ENCODE peak calls at places on chromosomes 12 and 14, in eight cellular contexts. One of them, this sample, is unnamed.

GRCh38 chr12:110744697-110745264 is 2.1 kb upstream of the PPP1CC start:
- DNase-seq in thoracic aorta: no peak
- DNase-seq in fibroblast of the aortic adventitia: no peak
- DNase-seq in OCI-LY7: no peak
- DNase-seq in mucosa of descending colon: peak; percentile 69
- DNase-seq in dorsolateral prefrontal cortex: no peak
- DNase-seq in sigmoid colon: no peak
- DNase-seq in HCT116: no peak
- DNase-seq in this sample: no peak

GRCh38 chr12:3655331-3655900 is 97.5 kb downstream of the CRACR2A start:
- DNase-seq in thoracic aorta: no peak
- DNase-seq in OCI-LY7: peak; percentile 10
- DNase-seq in dorsolateral prefrontal cortex: no peak
- DNase-seq in HCT116: no peak
- DNase-seq in sigmoid colon: no peak
- DNase-seq in mucosa of descending colon: no peak
- DNase-seq in fibroblast of the aortic adventitia: peak; percentile 11
- DNase-seq in this sample: no peak

GRCh38 chr12:75750950-75751349 is 239.5 kb upstream of the KRR1 start:
- DNase-seq in fibroblast of the aortic adventitia: peak; percentile 97
- DNase-seq in HCT116: no peak
- DNase-seq in dorsolateral prefrontal cortex: no peak
- DNase-seq in mucosa of descending colon: no peak
- DNase-seq in sigmoid colon: no peak
- DNase-seq in OCI-LY7: no peak
- DNase-seq in thoracic aorta: no peak
- DNase-seq in this sample: no peak

GRCh38 chr14:23704890-23705289 is 68.7 kb downstream of the DHRS2 start:
- DNase-seq in mucosa of descending colon: no peak
- DNase-seq in OCI-LY7: peak; percentile 58
- DNase-seq in sigmoid colon: no peak
- DNase-seq in dorsolateral prefrontal cortex: no peak
- DNase-seq in thoracic aorta: no peak
- DNase-seq in HCT116: peak; percentile 16
- DNase-seq in fibroblast of the aortic adventitia: no peak
- DNase-seq in this sample: no peak

GRCh38 chr14:104882325-104882973 is 17.4 kb downstream of the CEP170B start:
- DNase-seq in thoracic aorta: no peak
- DNase-seq in dorsolateral prefrontal cortex: no peak
- DNase-seq in fibroblast of the aortic adventitia: no peak
- DNase-seq in sigmoid colon: no peak
- DNase-seq in mucosa of descending colon: peak; percentile 78
- DNase-seq in OCI-LY7: peak; percentile 23
- DNase-seq in HCT116: peak; percentile 36
- DNase-seq in this sample: peak; percentile 79

GRCh38 chr14:51357250-51357649 is 117.2 kb downstream of the TMX1 start:
- DNase-seq in OCI-LY7: no peak
- DNase-seq in fibroblast of the aortic adventitia: no peak
- DNase-seq in HCT116: no peak
- DNase-seq in thoracic aorta: no peak
- DNase-seq in sigmoid colon: no peak
- DNase-seq in mucosa of descending colon: no peak
- DNase-seq in dorsolateral prefrontal cortex: no peak
- DNase-seq in this sample: no peak

GRCh38 chr14:105316968-105317498 is 2.5 kb downstream of the PACS2 start:
- DNase-seq in sigmoid colon: no peak
- DNase-seq in dorsolateral prefrontal cortex: no peak
- DNase-seq in mucosa of descending colon: no peak
- DNase-seq in thoracic aorta: no peak
- DNase-seq in HCT116: no peak
- DNase-seq in fibroblast of the aortic adventitia: peak; percentile 18
- DNase-seq in OCI-LY7: no peak
- DNase-seq in this sample: no peak

GRCh38 chr14:20797159-20797558 is 5.5 kb downstream of the RNASE1 start:
- DNase-seq in thoracic aorta: no peak
- DNase-seq in fibroblast of the aortic adventitia: no peak
- DNase-seq in sigmoid colon: no peak
- DNase-seq in mucosa of descending colon: no peak
- DNase-seq in OCI-LY7: no peak
- DNase-seq in HCT116: no peak
- DNase-seq in dorsolateral prefrontal cortex: no peak
- DNase-seq in this sample: no peak

GRCh38 chr12:82608706-82609105 is 78.0 kb upstream of the TMTC2 start:
- DNase-seq in thoracic aorta: no peak
- DNase-seq in fibroblast of the aortic adventitia: peak; percentile 13
- DNase-seq in HCT116: no peak
- DNase-seq in mucosa of descending colon: no peak
- DNase-seq in OCI-LY7: no peak
- DNase-seq in dorsolateral prefrontal cortex: no peak
- DNase-seq in sigmoid colon: no peak
- DNase-seq in this sample: no peak

GRCh38 chr12:95413576-95413975 is 60.4 kb upstream of the METAP2 start:
- DNase-seq in thoracic aorta: no peak
- DNase-seq in fibroblast of the aortic adventitia: peak; percentile 48
- DNase-seq in sigmoid colon: no peak
- DNase-seq in OCI-LY7: no peak
- DNase-seq in dorsolateral prefrontal cortex: no peak
- DNase-seq in HCT116: no peak
- DNase-seq in mucosa of descending colon: no peak
- DNase-seq in this sample: no peak

GRCh38 chr12:109440851-109441490 is 36.1 kb downstream of the KCTD10 start:
- DNase-seq in thoracic aorta: no peak
- DNase-seq in mucosa of descending colon: no peak
- DNase-seq in fibroblast of the aortic adventitia: peak; percentile 34
- DNase-seq in dorsolateral prefrontal cortex: no peak
- DNase-seq in OCI-LY7: no peak
- DNase-seq in HCT116: no peak
- DNase-seq in sigmoid colon: no peak
- DNase-seq in this sample: no peak

GRCh38 chr14:21965042-21965441 is 291.4 kb upstream of the OR4E1 start:
- DNase-seq in OCI-LY7: peak; percentile 4
- DNase-seq in HCT116: no peak
- DNase-seq in dorsolateral prefrontal cortex: no peak
- DNase-seq in sigmoid colon: no peak
- DNase-seq in fibroblast of the aortic adventitia: no peak
- DNase-seq in thoracic aorta: no peak
- DNase-seq in mucosa of descending colon: peak; percentile 36
- DNase-seq in this sample: no peak

GRCh38 chr12:91567100-91567485 is 384.5 kb upstream of the DCN start:
- DNase-seq in mucosa of descending colon: no peak
- DNase-seq in dorsolateral prefrontal cortex: no peak
- DNase-seq in thoracic aorta: no peak
- DNase-seq in HCT116: no peak
- DNase-seq in fibroblast of the aortic adventitia: no peak
- DNase-seq in OCI-LY7: no peak
- DNase-seq in sigmoid colon: no peak
- DNase-seq in this sample: no peak

GRCh38 chr12:69415471-69416275 is 54.5 kb upstream of the FRS2 start:
- DNase-seq in OCI-LY7: peak; percentile 48
- DNase-seq in mucosa of descending colon: no peak
- DNase-seq in thoracic aorta: no peak
- DNase-seq in HCT116: peak; percentile 13
- DNase-seq in dorsolateral prefrontal cortex: peak; percentile 45
- DNase-seq in sigmoid colon: peak; percentile 70
- DNase-seq in fibroblast of the aortic adventitia: peak; percentile 97
- DNase-seq in this sample: no peak

DNA sequence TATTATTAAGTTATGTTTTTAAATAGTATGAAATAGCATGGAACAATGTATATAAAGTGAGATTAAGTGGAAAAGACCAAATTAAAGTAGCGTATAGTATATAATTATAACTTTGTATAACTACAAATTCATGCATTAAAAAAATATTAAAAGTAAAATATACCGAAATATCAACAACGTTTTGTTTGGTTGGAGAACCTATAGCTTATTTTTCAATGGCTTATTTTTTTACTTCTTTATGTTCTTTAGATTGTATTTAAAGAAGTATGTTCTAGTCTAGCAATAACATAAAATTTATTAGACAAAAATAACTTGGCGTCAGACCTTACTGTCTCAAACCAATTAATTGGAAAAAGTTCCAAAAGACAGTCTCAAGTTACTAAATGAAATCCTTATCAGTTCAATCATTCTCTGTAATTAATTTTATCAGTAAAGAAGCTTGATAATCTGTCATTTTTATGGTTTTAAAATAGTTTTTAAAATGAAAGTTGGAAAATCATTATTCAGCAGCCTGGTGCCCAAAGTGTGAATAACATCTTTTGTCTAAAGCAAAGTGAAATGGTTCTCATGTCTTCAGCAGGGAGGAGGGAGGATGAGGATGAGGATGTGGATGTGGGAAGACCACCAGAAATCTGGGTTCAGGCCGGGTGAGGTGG is 46.7 kb downstream of the IRAK3 start:
- DNase-seq in mucosa of descending colon: no peak
- DNase-seq in dorsolateral prefrontal cortex: no peak
- DNase-seq in HCT116: no peak
- DNase-seq in sigmoid colon: no peak
- DNase-seq in thoracic aorta: no peak
- DNase-seq in fibroblast of the aortic adventitia: peak; percentile 28
- DNase-seq in OCI-LY7: peak; percentile 38
- DNase-seq in this sample: no peak
- TF ChIP-seq CTCF in mucosa of descending colon: no peak
- TF ChIP-seq CTCF in dorsolateral prefrontal cortex: no peak
- TF ChIP-seq CTCF in HCT116: no peak
- TF ChIP-seq CTCF in sigmoid colon: no peak
- TF ChIP-seq CTCF in thoracic aorta: no peak
- TF ChIP-seq CTCF in fibroblast of the aortic adventitia: peak; percentile 40
- TF ChIP-seq CTCF in OCI-LY7: peak; percentile 37
- TF ChIP-seq CTCF in this sample: no peak

DNA sequence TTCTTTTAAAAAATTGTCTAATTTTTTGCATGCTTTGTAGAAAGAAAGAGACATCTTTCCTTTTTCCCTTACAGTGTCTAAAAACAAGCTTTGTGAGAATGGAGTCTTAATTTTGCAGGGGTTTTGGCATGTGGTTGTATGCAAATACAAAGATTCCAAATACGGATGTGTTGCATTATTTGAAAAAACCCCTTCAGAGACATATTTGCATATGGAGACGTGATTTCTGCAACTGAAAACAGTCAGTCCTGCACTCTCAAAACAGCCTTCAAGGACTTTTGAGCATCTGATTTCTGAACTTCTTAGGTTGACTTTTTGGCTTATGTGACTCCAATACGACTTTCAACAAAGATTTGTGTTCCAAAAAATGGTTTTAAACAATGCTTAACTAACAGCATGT is 7.8 kb downstream of the IRAK3 start:
- DNase-seq in mucosa of descending colon: no peak
- DNase-seq in thoracic aorta: no peak
- DNase-seq in fibroblast of the aortic adventitia: peak; percentile 30
- DNase-seq in dorsolateral prefrontal cortex: no peak
- DNase-seq in sigmoid colon: no peak
- DNase-seq in OCI-LY7: peak; percentile 74
- DNase-seq in HCT116: no peak
- DNase-seq in this sample: no peak
- TF ChIP-seq CTCF in mucosa of descending colon: no peak
- TF ChIP-seq CTCF in thoracic aorta: no peak
- TF ChIP-seq CTCF in fibroblast of the aortic adventitia: no peak
- TF ChIP-seq CTCF in dorsolateral prefrontal cortex: no peak
- TF ChIP-seq CTCF in sigmoid colon: no peak
- TF ChIP-seq CTCF in OCI-LY7: no peak
- TF ChIP-seq CTCF in HCT116: no peak
- TF ChIP-seq CTCF in this sample: no peak

GRCh38 chr12:43501705-43502104 is 50.3 kb downstream of the ADAMTS20 start:
- DNase-seq in mucosa of descending colon: no peak
- DNase-seq in thoracic aorta: no peak
- DNase-seq in HCT116: peak; percentile 36
- DNase-seq in OCI-LY7: peak; percentile 10
- DNase-seq in fibroblast of the aortic adventitia: peak; percentile 53
- DNase-seq in dorsolateral prefrontal cortex: no peak
- DNase-seq in sigmoid colon: no peak
- DNase-seq in this sample: no peak
- TF ChIP-seq CTCF in mucosa of descending colon: no peak
- TF ChIP-seq CTCF in thoracic aorta: no peak
- TF ChIP-seq CTCF in HCT116: peak; percentile 61
- TF ChIP-seq CTCF in OCI-LY7: peak; percentile 74
- TF ChIP-seq CTCF in fibroblast of the aortic adventitia: peak; percentile 63
- TF ChIP-seq CTCF in dorsolateral prefrontal cortex: peak; percentile 24
- TF ChIP-seq CTCF in sigmoid colon: no peak
- TF ChIP-seq CTCF in this sample: peak; percentile 81

GRCh38 chr14:33291529-33292104 is 352.9 kb downstream of the NPAS3 start:
- DNase-seq in HCT116: no peak
- DNase-seq in fibroblast of the aortic adventitia: no peak
- DNase-seq in dorsolateral prefrontal cortex: no peak
- DNase-seq in mucosa of descending colon: no peak
- DNase-seq in thoracic aorta: no peak
- DNase-seq in OCI-LY7: no peak
- DNase-seq in sigmoid colon: no peak
- DNase-seq in this sample: no peak

GRCh38 chr14:33294419-33294818 is 355.7 kb downstream of the NPAS3 start:
- DNase-seq in dorsolateral prefrontal cortex: no peak
- DNase-seq in fibroblast of the aortic adventitia: no peak
- DNase-seq in thoracic aorta: no peak
- DNase-seq in OCI-LY7: no peak
- DNase-seq in sigmoid colon: no peak
- DNase-seq in HCT116: no peak
- DNase-seq in mucosa of descending colon: no peak
- DNase-seq in this sample: no peak

GRCh38 chr14:33297565-33297964 is 358.9 kb downstream of the NPAS3 start:
- DNase-seq in mucosa of descending colon: no peak
- DNase-seq in HCT116: no peak
- DNase-seq in sigmoid colon: no peak
- DNase-seq in thoracic aorta: no peak
- DNase-seq in fibroblast of the aortic adventitia: no peak
- DNase-seq in dorsolateral prefrontal cortex: no peak
- DNase-seq in OCI-LY7: no peak
- DNase-seq in this sample: no peak
- TF ChIP-seq CTCF in mucosa of descending colon: no peak
- TF ChIP-seq CTCF in HCT116: no peak
- TF ChIP-seq CTCF in sigmoid colon: no peak
- TF ChIP-seq CTCF in thoracic aorta: no peak
- TF ChIP-seq CTCF in fibroblast of the aortic adventitia: no peak
- TF ChIP-seq CTCF in dorsolateral prefrontal cortex: no peak
- TF ChIP-seq CTCF in OCI-LY7: no peak
- TF ChIP-seq CTCF in this sample: no peak

DNA sequence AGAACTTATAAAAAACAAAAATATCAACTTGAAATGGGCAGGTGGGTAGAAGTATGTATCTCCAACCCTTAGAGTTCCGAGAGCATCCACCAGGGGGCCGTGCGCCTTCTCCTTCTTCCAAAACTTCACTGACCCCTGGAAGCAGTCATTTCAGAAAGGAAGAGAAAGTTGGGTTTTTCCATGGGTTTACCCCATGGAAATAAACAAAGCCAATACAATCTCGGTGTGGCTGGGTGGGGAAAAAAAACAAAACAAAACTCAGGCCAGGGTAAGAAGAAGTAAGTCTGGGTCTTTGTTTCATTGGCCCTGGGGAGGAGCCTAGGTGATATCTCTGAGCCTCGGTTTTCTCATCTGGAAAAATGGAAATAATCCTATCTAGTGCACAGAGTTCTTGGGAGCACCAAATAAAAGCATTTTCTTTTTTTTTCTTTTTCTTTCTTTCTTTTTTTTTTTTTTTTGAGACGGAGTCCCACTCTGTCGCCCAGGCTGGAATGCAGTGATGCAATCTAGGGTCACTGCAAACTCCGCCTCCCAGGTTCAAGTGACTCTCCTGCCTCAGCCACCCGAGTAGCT is 33.6 kb upstream of the HNF1A start:
- DNase-seq in HCT116: no peak
- DNase-seq in fibroblast of the aortic adventitia: peak; percentile 50
- DNase-seq in dorsolateral prefrontal cortex: no peak
- DNase-seq in thoracic aorta: no peak
- DNase-seq in mucosa of descending colon: no peak
- DNase-seq in OCI-LY7: peak; percentile 51
- DNase-seq in sigmoid colon: no peak
- DNase-seq in this sample: no peak
- TF ChIP-seq CTCF in HCT116: peak; percentile 65
- TF ChIP-seq CTCF in fibroblast of the aortic adventitia: peak; percentile 83
- TF ChIP-seq CTCF in dorsolateral prefrontal cortex: peak; percentile 53
- TF ChIP-seq CTCF in thoracic aorta: peak; percentile 62
- TF ChIP-seq CTCF in mucosa of descending colon: peak; percentile 70
- TF ChIP-seq CTCF in OCI-LY7: peak; percentile 83
- TF ChIP-seq CTCF in sigmoid colon: peak; percentile 51
- TF ChIP-seq CTCF in this sample: peak; percentile 44